ENCODE peak calls at places on chromosome 6, in five cellular contexts. A, C, Y, D and J are unnamed samples.
A peak's percentile ranks its signal among the peaks of the same experiment; 100 is the strongest.

GRCh38 chr6:106729848-106730247 is 100.5 kb downstream of the QRSL1 start:
- DNase-seq in Y (no peak), A (no peak), D (no peak), C (no peak), J (no peak)

GRCh38 chr6:100296810-100297544 is 167.7 kb downstream of the SIM1 start:
- DNase-seq in D (no peak), Y (peak; percentile 74), C (no peak), A (no peak), J (no peak)

GRCh38 chr6:147559016-147559415 is 50.5 kb downstream of the SAMD5 start:
- DNase-seq in A (no peak), Y (no peak), C (no peak), D (no peak), J (no peak)

GRCh38 chr6:36856277-36856676 is 17.0 kb upstream of the CPNE5 start:
- DNase-seq in D (no peak), Y (no peak), C (no peak), A (no peak), J (no peak)

GRCh38 chr6:45398075-45398817 is 20.5 kb upstream of the SUPT3H start:
- DNase-seq in Y (no peak), D (no peak), A (no peak), C (no peak), J (no peak)

GRCh38 chr6:154352898-154353585 is 3.6 kb downstream of the IPCEF1 start:
- DNase-seq in A (peak; percentile 84), D (no peak), C (no peak), Y (no peak), J (no peak)

GRCh38 chr6:136249336-136249735 is 775 bp downstream of the MTFR2 start:
- DNase-seq in C (no peak), A (no peak), Y (no peak), D (no peak), J (no peak)

GRCh38 chr6:75205776-75206334 is at the start of gene COL12A1:
- DNase-seq in C (no peak), Y (peak; percentile 80), D (no peak), A (no peak), J (no peak)

GRCh38 chr6:116206231-116206903 is 47.5 kb downstream of the TSPYL4 start:
- DNase-seq in A (no peak), D (no peak), Y (no peak), C (no peak), J (no peak)

GRCh38 chr6:129203190-129203900 is 320.4 kb downstream of the LAMA2 start:
- DNase-seq in C (no peak), D (no peak), Y (no peak), A (no peak), J (no peak)

GRCh38 chr6:35610830-35611229 is 77.9 kb downstream of the FKBP5 start:
- DNase-seq in C (no peak), D (no peak), Y (no peak), A (no peak), J (no peak)

GRCh38 chr6:117089604-117090003 is 175.8 kb upstream of the VGLL2 start:
- DNase-seq in D (no peak), C (no peak), A (no peak), Y (no peak), J (no peak)

GRCh38 chr6:168873266-168873665 is 380.4 kb downstream of the THBS2 start:
- DNase-seq in C (no peak), A (no peak), Y (no peak), D (no peak), J (no peak)

GRCh38 chr6:33746651-33747100 is at the start of gene IP6K3:
- DNase-seq in D (no peak), C (no peak), Y (no peak), A (no peak), J (no peak)
- TF ChIP-seq ZNF274 in D (no peak), C (no peak), Y (no peak), A (no peak), J (no peak)

GRCh38 chr6:16748028-16748319 is 13.3 kb downstream of the ATXN1 start:
- DNase-seq in D (no peak), A (no peak), C (no peak), Y (no peak), J (no peak)
- H3K9ac ChIP-seq in D (no peak overlapping the region), A (no peak overlapping the region), C (no peak overlapping the region), Y (no peak overlapping the region), J (no peak overlapping the region)

DNA sequence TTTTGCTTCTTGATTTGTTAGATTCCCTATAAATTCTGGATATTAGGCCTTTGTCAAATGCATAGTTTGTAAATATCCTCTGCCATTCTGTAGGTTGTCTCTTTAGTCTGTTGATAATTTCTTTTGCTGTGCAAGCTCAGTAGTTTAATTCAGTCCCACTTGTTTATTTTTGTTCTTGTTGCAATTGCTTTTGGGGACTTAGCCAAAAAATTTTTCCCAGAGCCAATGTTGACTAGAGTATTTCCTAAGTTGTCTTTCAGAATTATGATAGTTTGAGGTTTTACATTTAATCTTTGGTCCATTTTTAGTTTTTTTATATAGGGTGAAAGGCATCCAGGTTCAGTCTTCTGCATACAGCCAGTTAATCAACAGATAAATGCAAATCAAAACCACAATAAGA is 96.0 kb downstream of the PRKN start:
- DNase-seq in A (no peak), Y (no peak), D (no peak), C (no peak), J (no peak)
- TF ChIP-seq ZNF274 in A (no peak), Y (no peak), D (no peak), C (no peak), J (no peak)

GRCh38 chr6:107847844-107848802 is 24.0 kb upstream of the SCML4 start:
- DNase-seq in C (peak; percentile 92), A (no peak), D (peak; percentile 50), Y (peak; percentile 34), J (peak; percentile 63)
- H3K9ac ChIP-seq in C (peak overlapping the region; percentile 87), A (no peak overlapping the region), D (peak overlapping the region; percentile 38), Y (peak overlapping the region; percentile 14), J (peak overlapping the region; percentile 85)

DNA sequence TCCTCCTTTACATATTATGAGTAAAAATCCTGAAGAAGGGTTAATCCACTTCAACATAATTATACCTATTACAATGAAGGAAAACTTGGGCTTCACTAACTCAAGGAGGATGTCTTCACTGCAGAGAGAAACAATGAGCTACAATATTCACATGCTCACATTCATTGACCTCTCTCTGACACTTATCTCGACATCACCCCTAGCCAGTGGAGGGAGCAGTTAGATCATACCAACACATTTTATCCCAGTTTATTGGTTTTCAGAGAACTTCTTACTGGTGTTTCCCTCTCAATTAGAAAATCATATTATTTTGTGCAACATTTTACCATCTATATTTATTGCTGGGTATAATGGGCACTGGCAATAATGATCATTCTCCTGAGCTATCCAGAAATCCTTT is 646.5 kb downstream of the TENT5A start:
- DNase-seq in C (no peak), A (no peak), D (no peak), Y (no peak), J (no peak)
- TF ChIP-seq ZNF274 in C (no peak), A (no peak), D (no peak), Y (no peak), J (no peak)

GRCh38 chr6:11393713-11394627 is 143.6 kb upstream of the TMEM170B start:
- DNase-seq in Y (no peak), D (no peak), A (no peak), C (no peak), J (no peak)
- H3K9ac ChIP-seq in Y (no peak overlapping the region), D (no peak overlapping the region), A (no peak overlapping the region), C (no peak overlapping the region), J (no peak overlapping the region)

DNA sequence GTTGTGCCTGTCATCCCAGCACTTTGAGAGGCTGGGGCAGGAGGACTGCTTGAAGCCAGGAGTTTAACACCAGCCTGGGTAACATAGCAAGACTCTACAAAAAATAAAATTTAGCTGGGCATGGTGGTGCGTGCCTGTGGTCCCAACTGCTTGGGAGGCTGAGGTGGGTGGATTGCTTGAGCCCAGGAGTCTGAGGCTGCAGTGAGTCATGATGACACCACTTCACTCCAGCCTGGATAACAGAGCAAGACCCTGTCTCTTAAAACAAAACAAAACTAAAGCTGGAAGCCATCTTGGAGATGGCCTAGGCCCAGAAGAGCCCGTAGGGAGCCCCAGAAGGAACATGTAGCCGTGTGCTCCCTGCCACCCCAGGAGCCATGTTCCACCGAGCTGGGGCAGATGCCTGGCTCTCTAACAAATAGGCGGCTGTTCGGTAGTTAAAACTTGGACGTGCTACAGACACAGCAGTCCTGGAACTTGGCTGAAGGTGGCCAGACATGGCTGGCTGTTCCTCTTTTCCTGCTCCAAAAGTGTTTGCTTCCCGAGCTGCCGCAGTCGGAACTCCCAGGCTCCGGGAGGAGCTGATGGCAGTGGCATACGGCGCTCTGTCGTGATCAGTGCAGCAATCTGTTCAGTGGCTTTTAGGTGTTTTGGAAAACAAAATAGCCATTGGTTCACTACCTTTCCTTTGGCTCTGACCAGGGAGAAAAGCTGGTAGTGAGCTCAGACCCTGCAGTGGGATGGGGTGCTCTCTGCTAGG is 37.0 kb downstream of the DYNLT1 start:
- DNase-seq in D (no peak), C (no peak), A (no peak), Y (no peak), J (no peak)
- TF ChIP-seq ZNF274 in D (no peak), C (no peak), A (no peak), Y (no peak), J (no peak)